ENCODE peak calls at places on chromosomes 2 and 18, in four cellular contexts. X, J, I and N are unnamed samples.

GRCh38 chr18:63888473-63889190 is 1.1 kb downstream of the SERPINB2 start:
- DNase-seq in X (no peak), J (no peak), I (no peak), N (no peak)

GRCh38 chr18:23069481-23069880 is 65.8 kb upstream of the CABLES1 start:
- DNase-seq in J (no peak), X (no peak), I (no peak), N (peak)

GRCh38 chr2:238712011-238712410 is 135.9 kb upstream of the TWIST2 start:
- DNase-seq in I (no peak), J (no peak), X (no peak), N (no peak)

GRCh38 chr2:212842544-212843185 is 304.1 kb upstream of the ERBB4 start:
- DNase-seq in X (peak), I (no peak), J (no peak), N (no peak)

GRCh38 chr2:146004470-146004869 is 1484.6 kb upstream of the ZEB2 start:
- DNase-seq in I (no peak), X (no peak), J (no peak), N (no peak)

GRCh38 chr18:12307871-12308385 is at the start of gene TUBB6:
- DNase-seq in X (peak), J (peak), I (peak), N (no peak)

GRCh38 chr2:217798743-217799552 is 203.8 kb downstream of the TNS1 start:
- DNase-seq in X (no peak), I (no peak), J (no peak), N (peak)

GRCh38 chr2:72378737-72379346 is 231.2 kb upstream of the CYP26B1 start:
- DNase-seq in J (no peak), I (peak), X (no peak), N (no peak)

GRCh38 chr2:83055338-83056010 is 1403.6 kb downstream of the SUCLG1 start:
- DNase-seq in I (no peak), X (no peak), J (no peak), N (no peak)

GRCh38 chr2:53939656-53940055 is 31.1 kb downstream of the PSME4 start:
- DNase-seq in J (no peak), X (peak), I (no peak), N (no peak)

DNA sequence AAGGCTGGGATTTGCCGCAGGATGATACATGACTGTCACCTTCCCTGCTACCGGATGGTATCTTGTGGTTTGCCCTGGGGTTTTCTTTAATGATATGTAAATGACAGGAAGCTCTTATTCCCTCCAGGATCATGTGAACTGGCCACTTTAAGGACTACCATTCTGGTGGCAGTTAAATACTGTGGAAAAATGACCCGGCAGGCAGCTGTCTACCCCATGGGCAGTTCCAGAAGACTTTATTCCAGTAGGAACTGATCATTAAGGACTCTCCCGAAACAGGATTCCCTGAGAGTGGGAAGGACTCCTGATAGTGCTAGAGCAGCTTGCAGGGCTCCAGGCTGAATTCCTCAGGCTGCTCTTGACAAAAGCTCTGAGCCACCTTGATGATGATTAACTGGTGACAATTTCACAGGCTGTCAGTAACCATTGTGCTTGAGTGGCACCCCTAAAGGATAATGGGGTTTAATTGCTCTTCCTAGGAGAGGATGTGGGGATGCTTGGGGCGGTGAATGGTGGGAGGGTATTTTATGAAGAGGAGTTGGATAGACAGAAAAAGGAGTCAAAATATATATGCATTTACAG is 212.0 kb downstream of the CPS1 start:
- DNase-seq in J (no peak), I (no peak), X (no peak), N (no peak)
- TF ChIP-seq CTCF in J (no peak), I (no peak), X (no peak), N (no peak)

GRCh38 chr2:161946489-161947107 is 127.4 kb downstream of the DPP4 start:
- DNase-seq in J (no peak), I (peak), X (peak), N (no peak)
- TF ChIP-seq CTCF in J (no peak), I (peak), X (peak), N (peak)

GRCh38 chr2:183126635-183127034 is 2.4 kb downstream of the NUP35 start:
- DNase-seq in J (no peak), X (no peak), I (no peak), N (no peak)
- TF ChIP-seq CTCF in J (no peak), X (no peak), I (no peak), N (no peak)

GRCh38 chr18:46369323-46369722 is 265.1 kb downstream of the HAUS1 start:
- DNase-seq in X (no peak), J (no peak), I (peak), N (no peak)
- TF ChIP-seq CTCF in X (no peak), J (no peak), I (peak), N (no peak)

GRCh38 chr2:232870002-232870765 is at the start of gene SNORC:
- DNase-seq in X (no peak), I (no peak), J (no peak), N (no peak)

GRCh38 chr2:232871418-232871834 is 1.4 kb downstream of the SNORC start:
- DNase-seq in X (no peak), J (no peak), I (no peak), N (no peak)

GRCh38 chr2:232871835-232872736 is 2.0 kb downstream of the SNORC start:
- DNase-seq in X (no peak), J (no peak), I (no peak), N (no peak)

GRCh38 chr2:232869138-232870001 is 694 bp upstream of the SNORC start:
- DNase-seq in J (no peak), X (no peak), I (peak), N (no peak)

GRCh38 chr2:232870766-232871371 is 805 bp downstream of the SNORC start:
- DNase-seq in X (no peak), I (no peak), J (no peak), N (no peak)
- TF ChIP-seq CTCF in X (no peak), I (no peak), J (no peak), N (no peak)